ENCODE peak calls at places on chromosomes 4 and X, in ten cellular contexts. H, E, R, D, Y, V, S, K, T and N are unnamed samples. For H3K4me1, the result is how much of the 10 kb centered on the place peaks cover.

GRCh38 chrX:35380808-35381700 is 417.1 kb upstream of the MAGEB16 start:
- DNase-seq in H (no peak), E (peak), R (no peak), D (no peak), Y (no peak), V (peak), S (peak), K (no peak), T (no peak), N (no peak)

GRCh38 chr4:86596802-86597201 is 2.7 kb downstream of the PTPN13 start:
- DNase-seq in H (no peak), E (no peak), R (no peak), D (no peak), Y (peak), V (no peak), S (peak), K (no peak), T (no peak), N (no peak)

GRCh38 chr4:74544655-74545361 is 99.9 kb downstream of the AREG start:
- DNase-seq in H (no peak), E (no peak), R (no peak), D (no peak), Y (no peak), V (no peak), S (no peak), K (no peak), T (no peak), N (no peak)

GRCh38 chr4:147901388-147901787 is 169.5 kb downstream of the ARHGAP10 start:
- DNase-seq in H (no peak), E (no peak), R (no peak), D (no peak), Y (no peak), V (no peak), S (no peak), K (no peak), T (no peak), N (no peak)

GRCh38 chrX:12162420-12162819 is 24.1 kb downstream of the FRMPD4 start:
- DNase-seq in H (no peak), E (no peak), R (no peak), D (no peak), Y (no peak), V (no peak), S (no peak), K (no peak), T (no peak), N (no peak)

GRCh38 chr4:17448689-17449088 is 63.2 kb downstream of the QDPR start:
- DNase-seq in H (no peak), E (no peak), R (no peak), D (no peak), Y (no peak), V (no peak), S (peak), K (no peak), T (no peak), N (no peak)

GRCh38 chrX:77447339-77448149 is at the start of gene FGF16:
- DNase-seq in H (no peak), E (no peak), R (no peak), D (no peak), Y (no peak), V (peak), S (no peak), K (peak), T (peak), N (no peak)

GRCh38 chr4:304987-305680 is at the start of gene ZNF732:
- DNase-seq in H (peak), E (peak), R (no peak), D (peak), Y (no peak), V (peak), S (peak), K (no peak), T (no peak), N (no peak)

GRCh38 chr4:99693164-99693563 is 35.5 kb upstream of the C4orf54 start:
- DNase-seq in H (no peak), E (no peak), R (no peak), D (no peak), Y (no peak), V (no peak), S (no peak), K (no peak), T (no peak), N (no peak)

GRCh38 chrX:39309721-39310152 is 508.5 kb downstream of the MID1IP1 start:
- DNase-seq in H (peak), E (no peak), R (no peak), D (peak), Y (no peak), V (no peak), S (peak), K (no peak), T (no peak), N (peak)

GRCh38 chrX:17380221-17380620 is 5.2 kb downstream of the NHS start:
- DNase-seq in H (no peak), E (no peak), R (no peak), D (no peak), Y (no peak), V (no peak), S (peak), K (no peak), T (no peak), N (no peak)

GRCh38 chr4:110853242-110853641 is 230.4 kb upstream of the PITX2 start:
- DNase-seq in H (no peak), E (no peak), R (no peak), D (no peak), Y (no peak), V (no peak), S (no peak), K (no peak), T (no peak), N (no peak)

GRCh38 chrX:119145241-119145653 is 17.6 kb upstream of the KIAA1210 start:
- DNase-seq in H (no peak), E (peak), R (no peak), D (no peak), Y (peak), V (peak), S (peak), K (no peak), T (peak), N (no peak)

GRCh38 chrX:135544338-135544948 is 24.0 kb downstream of the INTS6L start:
- DNase-seq in H (no peak), E (no peak), R (no peak), D (no peak), Y (no peak), V (no peak), S (no peak), K (no peak), T (no peak), N (no peak)

GRCh38 chr4:86939737-86940141 is 4.9 kb downstream of the AFF1 start:
- DNase-seq in H (no peak), E (no peak), R (no peak), D (no peak), Y (no peak), V (no peak), S (no peak), K (no peak), T (no peak), N (peak)

GRCh38 chrX:133958997-133959688 is 26.3 kb downstream of the GPC3 start:
- DNase-seq in H (no peak), E (no peak), R (no peak), D (no peak), Y (no peak), V (no peak), S (no peak), K (no peak), T (no peak), N (no peak)

GRCh38 chr4:136562842-136563241 is 969.5 kb downstream of the PCDH18 start:
- DNase-seq in H (no peak), E (no peak), R (no peak), D (no peak), Y (no peak), V (peak), S (no peak), K (no peak), T (no peak), N (no peak)

GRCh38 chrX:130053236-130053635 is 57.1 kb downstream of the ELF4 start:
- DNase-seq in H (no peak), E (no peak), R (no peak), D (no peak), Y (no peak), V (no peak), S (no peak), K (no peak), T (no peak), N (no peak)

GRCh38 chr4:47668810-47669408 is 169.0 kb downstream of the CORIN start:
- DNase-seq in H (peak), E (peak), R (no peak), D (no peak), Y (peak), V (peak), S (peak), K (no peak), T (no peak), N (no peak)

GRCh38 chr4:41256131-41256739 is 493 bp upstream of the UCHL1 start:
- DNase-seq in H (no peak), E (peak), R (no peak), D (no peak), Y (no peak), V (peak), S (no peak), K (no peak), T (no peak), N (no peak)

GRCh38 chr4:8860892-8861575 is 10.6 kb downstream of the HMX1 start:
- DNase-seq in H (no peak), E (no peak), R (no peak), D (no peak), Y (no peak), V (peak), S (no peak), K (peak), T (peak), N (no peak)

GRCh38 chr4:127622923-127623754 is 9.6 kb upstream of the INTU start:
- DNase-seq in H (no peak), E (peak), R (no peak), D (no peak), Y (no peak), V (peak), S (peak), K (peak), T (peak), N (no peak)

GRCh38 chr4:181662383-181662782 is 580.8 kb upstream of the TENM3 start:
- DNase-seq in H (no peak), E (peak), R (no peak), D (no peak), Y (no peak), V (no peak), S (peak), K (no peak), T (no peak), N (no peak)

GRCh38 chr4:153451931-153452660 is 14.1 kb upstream of the TMEM131L start:
- DNase-seq in H (no peak), E (peak), R (no peak), D (no peak), Y (no peak), V (peak), S (no peak), K (peak), T (peak), N (no peak)

GRCh38 chr4:158667651-158668198 is 4.0 kb downstream of the C4orf46 start:
- DNase-seq in H (no peak), E (peak), R (no peak), D (no peak), Y (no peak), V (peak), S (peak), K (no peak), T (no peak), N (peak)

GRCh38 chr4:1191621-1192020 is 19.2 kb upstream of the SPON2 start:
- DNase-seq in H (peak), E (no peak), R (peak), D (peak), Y (no peak), V (no peak), S (no peak), K (peak), T (no peak), N (no peak)

GRCh38 chr4:12692815-12693214 is 791.3 kb downstream of the RAB28 start:
- DNase-seq in H (no peak), E (no peak), R (no peak), D (no peak), Y (no peak), V (no peak), S (no peak), K (no peak), T (no peak), N (no peak)

GRCh38 chr4:81491943-81492342 is 20.2 kb upstream of the RASGEF1B start:
- DNase-seq in H (no peak), E (no peak), R (no peak), D (no peak), Y (no peak), V (no peak), S (peak), K (no peak), T (no peak), N (peak)

GRCh38 chr4:172978848-172979247 is 189.8 kb upstream of the GALNT7 start:
- DNase-seq in H (no peak), E (no peak), R (no peak), D (no peak), Y (no peak), V (no peak), S (no peak), K (no peak), T (no peak), N (no peak)

GRCh38 chr4:25585901-25586523 is 69.6 kb upstream of the SLC34A2 start:
- DNase-seq in H (no peak), E (no peak), R (no peak), D (no peak), Y (no peak), V (no peak), S (no peak), K (no peak), T (peak), N (no peak)

GRCh38 chr4:186643501-186644315 is 79.9 kb downstream of the FAT1 start:
- DNase-seq in H (no peak), E (no peak), R (no peak), D (no peak), Y (no peak), V (no peak), S (peak), K (no peak), T (no peak), N (no peak)

GRCh38 chr4:40940764-40941163 is 191.0 kb downstream of the NSUN7 start:
- DNase-seq in H (no peak), E (no peak), R (peak), D (no peak), Y (no peak), V (no peak), S (no peak), K (no peak), T (no peak), N (no peak)

DNA sequence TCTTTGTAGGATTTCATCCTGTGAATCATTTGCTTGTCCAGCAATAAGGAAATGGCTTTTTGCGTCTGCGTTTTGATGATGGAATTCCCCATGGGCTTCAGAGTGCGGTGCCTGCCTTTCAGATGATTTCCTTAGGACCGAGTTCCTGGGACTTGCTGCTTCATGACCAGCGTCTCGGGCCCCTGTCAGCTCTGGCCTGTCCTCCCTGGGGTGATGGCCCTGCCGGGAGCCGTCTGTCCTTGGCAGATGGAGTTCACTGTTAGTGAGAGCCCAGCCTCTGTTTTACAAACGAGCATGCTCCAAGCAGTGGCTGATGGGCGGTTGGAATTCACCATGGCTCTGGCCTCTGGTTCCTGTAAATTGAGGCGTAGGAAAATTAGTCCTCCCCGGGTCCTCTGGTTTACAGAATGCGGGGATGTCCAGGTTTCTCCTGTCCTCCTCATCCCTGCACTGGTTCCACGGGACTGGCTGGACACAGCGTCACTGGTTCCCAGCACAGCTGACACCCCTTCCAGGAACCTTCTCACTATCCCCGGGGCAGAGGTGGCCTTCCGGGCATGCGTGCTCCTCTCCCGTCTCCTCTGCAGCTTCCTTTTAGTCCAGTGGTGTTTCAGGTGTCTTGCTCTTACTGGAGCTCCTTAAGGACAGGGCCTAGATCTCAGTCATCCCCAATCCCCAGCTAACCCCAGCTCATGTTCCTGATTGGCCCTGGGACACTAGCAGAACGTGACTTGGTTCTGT is 34.9 kb downstream of the TBC1D14 start:
- DNase-seq in H (no peak), E (no peak), R (no peak), D (no peak), Y (no peak), V (no peak), S (no peak), K (peak), T (no peak), N (no peak)
- H3K4me1 ChIP-seq in H (under half), E (under half), R (under half), D (under half), Y (under half), V (under half), S (under half), K (under half), T (under half), N (half or more)

GRCh38 chrX:47321978-47322377 is 48.4 kb upstream of the ZNF157 start:
- DNase-seq in H (no peak), E (no peak), R (peak), D (no peak), Y (no peak), V (peak), S (no peak), K (no peak), T (peak), N (no peak)

GRCh38 chrX:47313056-47313455 is 57.3 kb upstream of the ZNF157 start:
- DNase-seq in H (peak), E (no peak), R (no peak), D (peak), Y (no peak), V (no peak), S (no peak), K (no peak), T (no peak), N (no peak)

GRCh38 chrX:47311857-47312774 is 58.3 kb upstream of the ZNF157 start:
- DNase-seq in H (peak), E (peak), R (peak), D (peak), Y (peak), V (peak), S (peak), K (no peak), T (peak), N (peak)

GRCh38 chrX:47321386-47321785 is 49.0 kb upstream of the ZNF157 start:
- DNase-seq in H (peak), E (peak), R (peak), D (peak), Y (no peak), V (peak), S (peak), K (no peak), T (peak), N (no peak)

DNA sequence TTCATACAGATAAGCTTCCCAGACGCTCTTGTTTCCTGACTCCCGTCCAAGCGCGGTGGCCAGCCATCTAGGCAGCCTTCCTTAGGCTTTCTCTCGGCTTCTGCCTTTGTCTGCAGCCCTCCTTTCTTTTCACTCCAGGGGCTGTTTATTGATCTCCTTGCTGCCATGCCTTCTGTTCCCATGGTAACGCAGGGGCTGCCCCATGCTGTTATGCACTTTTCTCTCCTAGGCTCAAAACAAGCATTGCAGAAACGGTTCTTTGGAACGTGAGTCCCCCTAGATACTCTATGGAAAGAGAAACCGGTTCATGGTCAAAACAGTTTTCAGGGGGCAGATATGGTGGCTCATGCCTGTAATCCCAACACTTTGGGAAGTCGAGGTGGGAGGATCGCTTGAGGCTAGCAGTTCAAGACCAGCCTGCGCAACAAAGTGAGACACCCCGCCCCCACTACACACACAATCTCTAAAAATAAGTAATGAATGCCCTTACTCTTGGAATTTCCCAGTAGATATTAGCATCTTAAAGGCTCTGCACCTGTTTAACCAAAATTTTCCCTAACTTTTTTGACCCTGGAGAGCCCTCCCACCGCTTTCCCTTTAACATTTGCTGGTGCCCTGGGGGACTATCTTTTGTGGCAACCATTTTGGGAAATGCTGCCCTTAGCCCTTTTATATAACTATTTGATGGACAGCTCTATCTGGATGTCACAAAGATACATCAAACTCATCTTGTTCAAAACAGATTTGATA is 53.9 kb upstream of the ZNF157 start:
- DNase-seq in H (peak), E (peak), R (no peak), D (no peak), Y (no peak), V (peak), S (no peak), K (no peak), T (peak), N (no peak)
- H3K27ac ChIP-seq in H (no peak), E (no peak), R (no peak), D (no peak), Y (no peak), V (peak), S (no peak), K (no peak), T (peak), N (no peak)

DNA sequence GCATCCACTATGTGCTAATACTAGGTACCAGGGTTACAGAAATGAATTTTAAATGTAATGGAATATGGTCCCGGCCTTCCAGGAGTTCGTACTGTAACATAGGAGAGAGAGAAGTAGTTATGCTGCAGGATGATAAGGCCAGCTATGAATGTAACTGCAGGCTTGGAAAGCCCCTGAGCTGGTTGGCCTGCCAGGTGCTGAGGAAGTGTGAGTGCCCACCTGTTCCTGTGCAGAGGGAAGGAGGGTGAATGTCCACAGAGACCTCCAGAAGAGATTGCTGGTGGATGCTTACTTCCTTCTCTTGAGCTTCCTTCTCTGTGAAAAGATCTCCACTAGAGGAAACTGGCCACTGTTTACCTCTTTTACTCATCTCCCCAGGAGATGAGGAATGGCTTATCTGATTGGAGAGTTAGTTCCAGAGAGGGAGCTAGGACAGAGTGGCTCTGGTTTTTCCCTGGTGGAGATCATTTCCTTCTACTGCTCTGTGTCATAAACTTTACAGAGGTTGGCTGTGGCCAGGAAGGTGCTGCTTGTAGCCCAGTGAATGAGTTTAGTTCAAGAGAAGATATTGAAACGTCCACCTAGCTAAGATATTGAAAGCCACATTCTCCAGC is 114.0 kb upstream of the LNX1 start:
- DNase-seq in H (no peak), E (no peak), R (no peak), D (no peak), Y (no peak), V (no peak), S (no peak), K (no peak), T (no peak), N (no peak)
- H3K4me1 ChIP-seq in H (under half), E (under half), R (under half), D (under half), Y (under half), V (under half), S (under half), K (under half), T (under half), N (under half)

DNA sequence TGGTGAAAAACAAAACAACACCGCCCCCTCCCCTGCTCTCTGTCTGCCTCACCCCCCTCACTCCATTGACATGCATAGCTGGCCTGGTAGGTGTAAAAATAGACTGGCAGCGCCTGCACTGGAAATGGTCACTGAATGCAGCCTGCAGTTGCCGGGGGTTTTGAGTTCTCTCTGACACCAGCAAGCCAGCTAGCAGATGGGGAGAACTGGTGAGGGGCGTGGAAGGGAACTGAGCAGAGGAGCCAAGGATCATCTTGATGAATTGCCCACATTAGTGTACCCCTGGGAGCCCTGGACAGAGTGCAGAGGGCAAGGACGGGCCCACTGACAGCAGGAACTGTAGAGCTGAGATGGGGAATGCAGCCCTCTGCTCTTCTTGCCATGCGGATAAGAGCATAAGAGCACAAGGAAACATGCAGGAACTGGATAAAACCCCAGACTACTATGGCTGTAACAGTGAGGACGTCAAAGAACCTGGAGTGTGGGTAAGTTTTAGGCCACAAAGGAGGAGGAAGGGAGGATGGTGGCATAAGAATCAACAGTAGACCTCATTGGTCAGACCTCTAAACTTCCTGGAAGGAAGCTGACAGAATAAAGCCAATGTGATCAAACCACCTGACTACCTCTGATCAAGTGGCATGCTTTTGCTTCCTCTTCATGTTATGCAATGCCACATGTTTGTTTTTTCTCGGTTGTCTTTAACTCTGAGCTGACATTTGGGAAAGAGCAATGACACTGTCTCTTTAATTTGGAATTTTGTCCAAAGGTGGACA is 96.3 kb downstream of the ANK2 start:
- DNase-seq in H (peak), E (peak), R (no peak), D (no peak), Y (no peak), V (peak), S (no peak), K (no peak), T (peak), N (no peak)
- H3K27ac ChIP-seq in H (peak), E (peak), R (peak), D (peak), Y (no peak), V (peak), S (no peak), K (no peak), T (peak), N (no peak)